ENCODE peak calls at places on chromosomes 7 and 10, in eight cellular contexts. Q, T, F, U, V, N, J and G are unnamed samples.

GRCh38 chr7:151313857-151314256 is 27.8 kb upstream of the NUB1 start:
- DNase-seq in N (peak), Q (peak), T (no peak), U (no peak), J (no peak), F (peak), V (no peak), G (no peak)

GRCh38 chr10:110860576-110861241 is 11.0 kb upstream of the PDCD4 start:
- DNase-seq in V (peak), T (no peak), J (no peak), F (peak), U (no peak), Q (peak), N (no peak), G (peak)

GRCh38 chr10:35460852-35461460 is 124.6 kb downstream of the CCNY start:
- DNase-seq in N (no peak), U (no peak), F (no peak), Q (no peak), V (no peak), J (no peak), T (no peak), G (no peak)

GRCh38 chr10:68506406-68506805 is 20.9 kb downstream of the SLC25A16 start:
- DNase-seq in U (no peak), T (no peak), Q (no peak), J (no peak), N (no peak), V (no peak), F (no peak), G (no peak)

GRCh38 chr7:7932553-7932952 is 36.0 kb upstream of the GLCCI1 start:
- DNase-seq in J (no peak), Q (no peak), U (no peak), N (no peak), T (no peak), V (no peak), F (no peak), G (no peak)

GRCh38 chr7:32679192-32679591 is 183.9 kb downstream of the AVL9 start:
- DNase-seq in Q (no peak), J (no peak), U (no peak), V (no peak), N (no peak), T (no peak), F (no peak), G (no peak)

GRCh38 chr7:6496842-6497636 is 49.3 kb upstream of the DAGLB start:
- DNase-seq in V (no peak), J (no peak), F (no peak), U (no peak), Q (no peak), T (no peak), N (no peak), G (no peak)

GRCh38 chr10:102652170-102652926 is 8.1 kb downstream of the TRIM8 start:
- DNase-seq in J (no peak), Q (no peak), N (no peak), T (no peak), F (no peak), V (no peak), U (no peak), G (no peak)

GRCh38 chr7:2038876-2039728 is 193.6 kb downstream of the MAD1L1 start:
- DNase-seq in V (no peak), Q (peak), F (no peak), U (peak), T (no peak), N (no peak), J (no peak), G (no peak)

GRCh38 chr10:29736325-29737208 is 101.8 kb upstream of the SVIL start:
- DNase-seq in U (no peak), F (peak), T (no peak), J (no peak), V (peak), Q (peak), N (peak), G (peak)

GRCh38 chr7:41134242-41134872 is 568.5 kb downstream of the INHBA start:
- DNase-seq in Q (no peak), J (no peak), N (peak), F (no peak), T (no peak), V (no peak), U (no peak), G (no peak)